ENCODE peak calls at places on chromosomes 4 and X, in eight cellular contexts. I, Z, B, A, M, F, K and R are unnamed samples.

GRCh38 chrX:153925739-153926593 is at the start of gene ARHGAP4:
- DNase-seq in I (peak; percentile 19), Z (no peak), B (no peak), A (no peak), M (no peak), F (no peak), K (no peak), R (peak; percentile 52)

GRCh38 chrX:19889582-19890342 is 2.4 kb upstream of the SH3KBP1 start:
- DNase-seq in I (peak; percentile 44), Z (peak; percentile 68), B (peak; percentile 58), A (peak; percentile 40), M (no peak), F (no peak), K (peak; percentile 46), R (peak; percentile 36)

GRCh38 chr4:61555789-61556188 is 355.7 kb downstream of the ADGRL3 start:
- DNase-seq in I (no peak), Z (peak; percentile 73), B (no peak), A (no peak), M (no peak), F (no peak), K (peak; percentile 56), R (no peak)

GRCh38 chr4:111776546-111776945 is 368.7 kb upstream of the FAM241A start:
- DNase-seq in I (no peak), Z (no peak), B (no peak), A (no peak), M (no peak), F (no peak), K (no peak), R (no peak)

GRCh38 chr4:66736593-66736992 is 808.7 kb downstream of the CENPC start:
- DNase-seq in I (no peak), Z (peak; percentile 32), B (no peak), A (no peak), M (no peak), F (no peak), K (no peak), R (no peak)

GRCh38 chrX:130758072-130758471 is 144.9 kb downstream of the ENOX2 start:
- DNase-seq in I (no peak), Z (no peak), B (no peak), A (no peak), M (no peak), F (no peak), K (no peak), R (no peak)

GRCh38 chr4:56323386-56323785 is 63.9 kb downstream of the AASDH start:
- DNase-seq in I (no peak), Z (no peak), B (no peak), A (no peak), M (no peak), F (no peak), K (no peak), R (no peak)

GRCh38 chr4:174505892-174506291 is 16.4 kb downstream of the HPGD start:
- DNase-seq in I (no peak), Z (peak; percentile 57), B (no peak), A (no peak), M (no peak), F (no peak), K (no peak), R (no peak)

GRCh38 chrX:39903937-39904336 is 193.8 kb downstream of the BCOR start:
- DNase-seq in I (no peak), Z (peak; percentile 77), B (no peak), A (peak; percentile 32), M (no peak), F (no peak), K (no peak), R (no peak)

GRCh38 chr4:129358571-129358970 is 262.6 kb downstream of the C4orf33 start:
- DNase-seq in I (no peak), Z (peak; percentile 75), B (no peak), A (peak; percentile 83), M (no peak), F (no peak), K (no peak), R (no peak)

GRCh38 chrX:12820737-12821136 is 29.5 kb downstream of the PRPS2 start:
- DNase-seq in I (no peak), Z (no peak), B (no peak), A (no peak), M (no peak), F (no peak), K (no peak), R (no peak)

GRCh38 chr4:1577818-1578217 is 106.3 kb downstream of the FAM53A start:
- DNase-seq in I (no peak), Z (no peak), B (peak; percentile 51), A (no peak), M (no peak), F (no peak), K (no peak), R (no peak)

GRCh38 chrX:110004210-110004609 is 1.3 kb downstream of the TMEM164 start:
- DNase-seq in I (no peak), Z (peak; percentile 22), B (peak; percentile 49), A (no peak), M (no peak), F (peak; percentile 55), K (peak; percentile 58), R (no peak)

GRCh38 chrX:29858714-29859113 is 356.6 kb upstream of the MAGEB2 start:
- DNase-seq in I (no peak), Z (no peak), B (no peak), A (peak; percentile 58), M (no peak), F (no peak), K (no peak), R (no peak)

GRCh38 chrX:140762061-140762460 is 52.5 kb downstream of the LINC00632 start:
- DNase-seq in I (no peak), Z (peak; percentile 24), B (peak; percentile 77), A (peak; percentile 85), M (no peak), F (peak; percentile 32), K (peak; percentile 72), R (peak; percentile 24)

GRCh38 chr4:114078636-114079035 is 99.2 kb upstream of the ARSJ start:
- DNase-seq in I (no peak), Z (no peak), B (no peak), A (no peak), M (no peak), F (no peak), K (no peak), R (no peak)

GRCh38 chrX:78650906-78651437 is 8.2 kb downstream of the RTL3 start:
- DNase-seq in I (no peak), Z (no peak), B (no peak), A (peak; percentile 56), M (no peak), F (no peak), K (no peak), R (no peak)

GRCh38 chr4:122205687-122206086 is 53.6 kb downstream of the BLTP1 start:
- DNase-seq in I (no peak), Z (peak; percentile 18), B (no peak), A (no peak), M (no peak), F (no peak), K (no peak), R (no peak)

GRCh38 chr4:187256897-187257296 is 533.2 kb upstream of the FAT1 start:
- DNase-seq in I (no peak), Z (no peak), B (no peak), A (no peak), M (no peak), F (no peak), K (no peak), R (no peak)

GRCh38 chr4:22486276-22486675 is 29.6 kb downstream of the ADGRA3 start:
- DNase-seq in I (no peak), Z (no peak), B (no peak), A (no peak), M (no peak), F (no peak), K (no peak), R (no peak)

GRCh38 chr4:26284536-26284935 is 36.3 kb upstream of the RBPJ start:
- DNase-seq in I (no peak), Z (no peak), B (no peak), A (no peak), M (no peak), F (no peak), K (peak; percentile 41), R (no peak)

GRCh38 chr4:140286503-140286902 is 86.9 kb upstream of the SCOC start:
- DNase-seq in I (no peak), Z (no peak), B (no peak), A (peak; percentile 33), M (no peak), F (no peak), K (no peak), R (no peak)

GRCh38 chr4:150259861-150260567 is 181.8 kb downstream of the DCLK2 start:
- DNase-seq in I (no peak), Z (no peak), B (no peak), A (no peak), M (no peak), F (no peak), K (no peak), R (no peak)

GRCh38 chr4:152990471-152991131 is 54.5 kb downstream of the FHDC1 start:
- DNase-seq in I (no peak), Z (no peak), B (no peak), A (no peak), M (no peak), F (no peak), K (no peak), R (no peak)

GRCh38 chr4:84804126-84804525 is 162.4 kb downstream of the WDFY3 start:
- DNase-seq in I (no peak), Z (no peak), B (no peak), A (peak; percentile 66), M (no peak), F (no peak), K (no peak), R (no peak)

GRCh38 chr4:52870225-52870624 is 8.1 kb downstream of the RASL11B start:
- DNase-seq in I (no peak), Z (no peak), B (no peak), A (no peak), M (no peak), F (no peak), K (peak; percentile 20), R (no peak)

GRCh38 chr4:174873931-174874330 is 44.2 kb upstream of the ADAM29 start:
- DNase-seq in I (no peak), Z (peak; percentile 13), B (peak; percentile 71), A (peak; percentile 58), M (no peak), F (no peak), K (peak; percentile 20), R (peak; percentile 10)

GRCh38 chr4:146033149-146033548 is 94.5 kb upstream of the ZNF827 start:
- DNase-seq in I (no peak), Z (peak; percentile 57), B (peak; percentile 57), A (no peak), M (no peak), F (peak; percentile 34), K (peak; percentile 93), R (no peak)

GRCh38 chr4:153497988-153498967 is 32.1 kb downstream of the TMEM131L start:
- DNase-seq in I (peak; percentile 35), Z (no peak), B (no peak), A (peak; percentile 72), M (no peak), F (no peak), K (peak; percentile 64), R (peak; percentile 62)

GRCh38 chr4:2059034-2059725 is at the start of gene NAT8L:
- DNase-seq in I (no peak), Z (no peak), B (peak; percentile 78), A (peak; percentile 60), M (no peak), F (peak; percentile 45), K (no peak), R (peak; percentile 64)

GRCh38 chr4:18934197-18934596 is 912.6 kb upstream of the LCORL start:
- DNase-seq in I (no peak), Z (peak; percentile 17), B (no peak), A (peak; percentile 17), M (no peak), F (no peak), K (no peak), R (no peak)

GRCh38 chr4:14596437-14596836 is 405.8 kb upstream of the CPEB2 start:
- DNase-seq in I (no peak), Z (no peak), B (no peak), A (no peak), M (no peak), F (no peak), K (no peak), R (no peak)

GRCh38 chrX:7074135-7074907 is 73.2 kb upstream of the STS start:
- DNase-seq in I (no peak), Z (peak; percentile 81), B (no peak), A (no peak), M (no peak), F (peak; percentile 21), K (no peak), R (no peak)

GRCh38 chrX:33142331-33142730 is 69.0 kb downstream of the DMD start:
- DNase-seq in I (no peak), Z (no peak), B (no peak), A (no peak), M (no peak), F (no peak), K (no peak), R (no peak)